ENCODE peak calls at places on chromosomes 4 and X, in eight cellular contexts. S is astrocyte of the spinal cord, V is epithelial cell of esophagus, M is fibroblast of mammary gland, U is epithelial cell of proximal tubule, W is MM.1S, O is progenitor cell of endocrine pancreas, X is HFF-Myc. D is an unnamed sample.

GRCh38 chr4:813900-814299 is 12.0 kb downstream of the CPLX1 start:
- DNase-seq in W (no peak), X (no peak), O (no peak), V (no peak), U (no peak), M (no peak), S (no peak), D (no peak)

GRCh38 chr4:142353149-142353738 is 492.9 kb downstream of the INPP4B start:
- DNase-seq in M (peak; percentile 83), X (peak; percentile 43), W (peak; percentile 41), V (peak; percentile 71), O (no peak), U (peak; percentile 27), S (peak; percentile 82), D (peak; percentile 6)

GRCh38 chr4:37244583-37245390 is at the start of gene NWD2:
- DNase-seq in U (no peak), S (peak; percentile 4), O (peak; percentile 57), V (peak; percentile 30), X (no peak), M (no peak), W (no peak), D (peak; percentile 29)

GRCh38 chrX:2499507-2499906 is 1.3 kb downstream of the DHRSX start:
- DNase-seq in U (no peak), O (no peak), M (no peak), W (no peak), X (no peak), S (no peak), V (no peak), D (no peak)

GRCh38 chrX:39752820-39753219 is 344.9 kb downstream of the BCOR start:
- DNase-seq in M (peak; percentile 42), S (no peak), U (no peak), V (peak; percentile 46), O (no peak), X (no peak), W (no peak), D (no peak)

GRCh38 chr4:36341936-36342335 is 60.5 kb downstream of the DTHD1 start:
- DNase-seq in S (no peak), X (no peak), W (no peak), U (no peak), V (no peak), O (no peak), M (no peak), D (no peak)

GRCh38 chr4:151129801-151130200 is 30.4 kb downstream of the RPS3A start:
- DNase-seq in X (no peak), U (peak; percentile 19), M (no peak), V (no peak), O (no peak), S (no peak), W (no peak), D (no peak)

GRCh38 chr4:183612329-183613250 is 46.4 kb downstream of the RWDD4 start:
- DNase-seq in U (no peak), V (no peak), W (no peak), O (no peak), M (no peak), S (no peak), X (no peak), D (no peak)

GRCh38 chr4:87030606-87031441 is 96.0 kb downstream of the AFF1 start:
- DNase-seq in M (peak; percentile 24), S (no peak), W (no peak), U (no peak), O (no peak), X (no peak), V (no peak), D (no peak)

DNA sequence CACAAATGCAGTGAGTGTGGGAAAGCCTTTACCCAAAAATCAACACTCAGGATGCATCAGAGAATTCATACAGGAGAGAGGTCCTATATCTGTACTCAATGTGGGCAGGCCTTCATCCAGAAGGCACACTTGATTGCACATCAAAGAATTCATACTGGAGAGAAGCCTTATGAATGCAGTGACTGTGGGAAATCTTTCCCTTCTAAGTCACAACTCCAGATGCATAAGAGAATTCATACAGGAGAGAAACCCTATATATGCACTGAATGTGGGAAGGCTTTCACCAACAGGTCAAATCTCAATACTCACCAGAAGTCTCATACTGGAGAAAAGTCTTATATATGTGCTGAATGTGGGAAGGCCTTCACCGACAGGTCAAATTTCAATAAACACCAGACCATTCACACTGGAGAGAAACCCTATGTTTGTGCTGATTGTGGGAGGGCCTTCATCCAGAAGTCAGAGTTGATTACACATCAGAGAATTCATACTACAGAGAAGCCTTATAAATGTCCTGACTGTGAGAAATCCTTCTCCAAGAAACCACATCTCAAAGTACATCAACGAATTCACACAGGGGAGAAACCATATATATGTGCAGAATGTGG is 79.3 kb downstream of the ZNF81 start:
- DNase-seq in O (no peak), U (no peak), M (no peak), S (no peak), X (no peak), W (no peak), V (no peak), D (no peak)
- TF ChIP-seq CTCF in O (no peak), U (no peak), M (no peak), S (no peak), X (no peak), W (no peak), V (no peak), D (no peak)

DNA sequence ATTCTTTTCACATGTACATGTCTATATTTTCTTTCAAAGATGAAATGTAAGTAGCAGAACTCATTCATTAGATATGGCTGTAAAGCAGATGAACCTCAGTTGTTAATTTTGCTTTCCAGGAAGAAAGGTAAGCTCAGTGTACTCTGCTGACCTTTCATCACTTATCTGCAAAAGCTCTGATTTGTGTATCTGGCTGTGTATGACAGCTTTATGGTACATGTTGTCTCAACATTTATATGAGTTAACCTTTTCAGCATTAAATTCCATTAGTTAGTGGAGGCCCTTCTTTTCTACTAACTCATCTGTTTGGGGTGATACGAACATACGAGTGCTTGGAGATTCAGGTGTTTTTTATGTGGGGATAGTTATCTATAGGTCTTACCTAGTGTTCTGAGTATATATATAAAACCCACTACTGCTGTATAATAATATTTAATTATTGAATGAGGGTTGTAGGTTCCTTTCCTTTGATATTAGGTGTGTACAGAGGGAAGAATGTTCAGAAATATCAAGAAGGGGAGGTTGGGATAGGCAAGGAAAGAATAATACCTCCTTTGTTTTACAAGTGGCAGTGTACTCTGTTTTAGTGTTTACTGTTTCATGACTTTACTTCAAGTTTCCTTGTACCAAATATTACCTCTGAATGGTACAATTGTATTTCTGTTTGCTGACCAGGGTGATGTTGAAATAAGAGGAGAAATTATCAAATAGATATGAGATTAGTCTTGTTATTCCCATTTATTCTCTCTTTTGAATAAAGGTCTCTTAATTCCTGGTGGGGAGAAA is 395.5 kb downstream of the ARHGAP24 start:
- DNase-seq in U (no peak), X (no peak), W (no peak), S (no peak), M (no peak), V (no peak), O (no peak), D (no peak)
- TF ChIP-seq CTCF in U (no peak), X (no peak), W (no peak), S (no peak), M (no peak), V (no peak), O (no peak), D (no peak)

GRCh38 chrX:18406531-18407266 is 18.7 kb upstream of the CDKL5 start:
- DNase-seq in X (no peak), W (no peak), S (no peak), O (no peak), M (peak; percentile 25), U (no peak), V (no peak), D (no peak)
- TF ChIP-seq CTCF in X (no peak), W (no peak), S (no peak), O (no peak), M (no peak), U (no peak), V (no peak), D (no peak)

DNA sequence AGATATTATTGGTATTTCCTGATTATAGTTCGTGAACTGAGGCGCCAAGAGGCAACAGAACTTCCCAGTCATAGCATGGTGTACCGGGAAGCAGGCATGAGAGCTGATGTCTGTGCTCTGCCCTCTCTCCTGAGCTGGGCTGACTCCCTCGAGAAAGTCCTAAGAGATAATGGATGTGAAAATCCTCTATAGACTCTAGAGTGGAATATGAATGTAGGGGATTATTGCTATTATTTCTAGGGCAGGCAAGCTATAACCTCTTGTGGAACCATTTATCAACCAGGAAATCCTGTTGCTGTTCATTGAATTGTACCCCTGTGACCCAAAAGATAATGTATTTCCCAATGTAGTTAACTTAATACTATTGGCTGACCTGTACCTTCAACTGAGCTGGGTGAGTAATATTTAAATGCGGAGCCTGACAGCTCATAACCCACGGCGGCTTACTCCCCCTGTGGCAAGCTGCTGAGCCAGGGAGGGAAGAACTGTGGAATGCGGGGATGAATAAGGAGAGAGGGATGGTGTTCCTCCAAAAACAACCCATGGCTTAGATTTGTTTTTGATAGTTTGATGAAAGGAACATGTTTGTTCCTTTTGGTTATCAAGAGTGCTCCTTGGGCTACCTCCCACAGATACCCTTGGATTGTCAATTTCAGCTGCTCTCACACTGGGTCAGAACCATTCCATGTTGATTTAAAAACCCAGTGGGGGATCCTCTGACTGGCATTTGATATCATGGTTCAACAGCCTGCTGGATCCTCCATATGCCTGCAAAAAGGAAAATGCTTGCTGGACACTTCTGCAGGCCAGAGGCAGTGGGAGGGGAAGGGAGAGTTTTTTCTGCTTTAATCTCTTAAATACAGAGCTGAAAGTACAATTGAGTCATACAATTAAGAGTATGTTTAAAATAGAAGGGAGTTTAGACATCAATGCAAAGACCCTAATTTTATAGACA is 339.0 kb upstream of the BOD1L1 start:
- DNase-seq in U (no peak), X (peak; percentile 22), V (peak; percentile 84), O (no peak), W (no peak), S (peak; percentile 77), M (peak; percentile 88), D (no peak)
- TF ChIP-seq CTCF in U (peak; percentile 32), X (no peak), V (peak; percentile 30), O (no peak), W (no peak), S (peak; percentile 22), M (peak; percentile 14), D (no peak)

GRCh38 chr4:20543131-20543530 is 157.1 kb upstream of the PACRGL start:
- DNase-seq in M (peak; percentile 12), U (no peak), X (peak; percentile 15), V (no peak), W (no peak), S (no peak), O (no peak), D (no peak)
- TF ChIP-seq CTCF in M (no peak), U (no peak), X (no peak), V (no peak), W (no peak), S (no peak), O (no peak), D (no peak)

GRCh38 chr4:34279011-34279410 is 1965.3 kb downstream of the ARAP2 start:
- DNase-seq in V (no peak), X (no peak), U (no peak), W (no peak), O (no peak), S (no peak), M (no peak), D (no peak)
- TF ChIP-seq CTCF in V (no peak), X (no peak), U (no peak), W (no peak), O (no peak), S (no peak), M (no peak), D (no peak)

GRCh38 chrX:152926279-152926678 is 28.4 kb downstream of the ZNF185 start:
- DNase-seq in V (peak; percentile 63), U (no peak), S (peak; percentile 69), X (peak; percentile 73), M (peak; percentile 74), W (peak; percentile 34), O (peak; percentile 22), D (peak; percentile 43)
- TF ChIP-seq CTCF in V (peak; percentile 54), U (peak; percentile 60), S (peak; percentile 62), X (peak; percentile 43), M (peak; percentile 45), W (peak; percentile 45), O (peak; percentile 39), D (peak; percentile 35)